ENCODE peak calls at places on chromosomes 6 and 20, in eight cellular contexts. V, G, E, W, A, M, X and P are unnamed samples.

GRCh38 chr6:101633081-101633480 is 239.6 kb downstream of the GRIK2 start:
- DNase-seq in A (no peak), M (no peak), V (no peak), W (no peak), X (no peak), E (no peak), G (no peak), P (no peak)

GRCh38 chr20:22106308-22106938 is 401.0 kb downstream of the PAX1 start:
- DNase-seq in E (no peak), A (no peak), G (no peak), W (peak; percentile 26), X (no peak), M (no peak), V (no peak), P (no peak)

GRCh38 chr6:148887181-148887580 is 140.4 kb downstream of the UST start:
- DNase-seq in V (no peak), G (peak; percentile 88), X (no peak), E (no peak), A (no peak), M (no peak), W (peak; percentile 35), P (no peak)

GRCh38 chr20:58160451-58161051 is 67.9 kb downstream of the ANKRD60 start:
- DNase-seq in E (no peak), V (no peak), A (no peak), W (peak; percentile 23), M (no peak), X (peak; percentile 89), G (no peak), P (no peak)

GRCh38 chr20:37397076-37397953 is 51.4 kb downstream of the SRC start:
- DNase-seq in M (no peak), E (peak; percentile 14), A (no peak), W (no peak), V (no peak), G (no peak), X (no peak), P (no peak)

GRCh38 chr20:63191400-63191799 is 24.5 kb downstream of the YTHDF1 start:
- DNase-seq in M (peak; percentile 99), W (peak; percentile 96), A (no peak), V (no peak), G (peak; percentile 65), X (no peak), E (no peak), P (no peak)

GRCh38 chr6:63882208-63882607 is 246.6 kb downstream of the PHF3 start:
- DNase-seq in W (peak; percentile 13), E (peak; percentile 6), A (no peak), V (no peak), G (no peak), X (no peak), M (no peak), P (no peak)

GRCh38 chr6:56521988-56522387 is 120.7 kb downstream of the DST start:
- DNase-seq in W (no peak), X (no peak), A (no peak), M (no peak), E (no peak), G (no peak), V (no peak), P (no peak)

GRCh38 chr6:54784021-54784420 is 62.5 kb upstream of the FAM83B start:
- DNase-seq in G (no peak), M (no peak), V (no peak), X (no peak), W (no peak), A (no peak), E (no peak), P (no peak)

GRCh38 chr6:48889429-48889828 is 573.6 kb downstream of the MMUT start:
- DNase-seq in V (no peak), X (no peak), M (no peak), W (peak; percentile 18), E (no peak), A (no peak), G (no peak), P (no peak)

GRCh38 chr6:112912351-112913101 is 565.4 kb downstream of the RFPL4B start:
- DNase-seq in M (no peak), W (no peak), G (no peak), X (no peak), V (no peak), E (peak; percentile 71), A (no peak), P (no peak)

GRCh38 chr6:99195986-99196655 is 153.4 kb downstream of the FAXC start:
- DNase-seq in W (peak; percentile 16), V (no peak), E (no peak), X (no peak), G (no peak), M (no peak), A (no peak), P (no peak)

DNA sequence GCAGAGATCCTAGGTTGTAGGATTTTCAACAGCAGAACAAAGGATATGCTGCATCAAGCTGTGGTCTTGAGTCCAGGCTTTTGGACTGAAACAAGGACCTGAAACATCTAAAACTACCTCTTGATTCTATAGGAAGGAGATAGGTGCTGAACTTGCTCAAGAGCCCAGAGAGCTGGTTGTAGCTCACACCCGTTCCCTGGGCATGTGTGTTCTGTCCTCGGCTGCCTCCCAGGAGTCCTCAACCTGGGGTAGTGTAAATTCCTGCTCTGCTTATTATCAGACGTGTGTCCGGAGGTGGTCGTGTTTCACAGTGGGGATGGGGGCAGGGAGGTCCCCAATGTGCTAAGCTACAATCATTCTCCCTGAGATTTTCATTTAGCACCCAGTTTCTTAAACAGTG is 4.8 kb downstream of the NOP56 start:
- DNase-seq in E (no peak), V (no peak), M (no peak), W (no peak), A (no peak), G (no peak), X (no peak), P (no peak)
- TF ChIP-seq CTCF in E (no peak), V (no peak), M (no peak), W (no peak), A (no peak), G (no peak), X (no peak), P (no peak)

DNA sequence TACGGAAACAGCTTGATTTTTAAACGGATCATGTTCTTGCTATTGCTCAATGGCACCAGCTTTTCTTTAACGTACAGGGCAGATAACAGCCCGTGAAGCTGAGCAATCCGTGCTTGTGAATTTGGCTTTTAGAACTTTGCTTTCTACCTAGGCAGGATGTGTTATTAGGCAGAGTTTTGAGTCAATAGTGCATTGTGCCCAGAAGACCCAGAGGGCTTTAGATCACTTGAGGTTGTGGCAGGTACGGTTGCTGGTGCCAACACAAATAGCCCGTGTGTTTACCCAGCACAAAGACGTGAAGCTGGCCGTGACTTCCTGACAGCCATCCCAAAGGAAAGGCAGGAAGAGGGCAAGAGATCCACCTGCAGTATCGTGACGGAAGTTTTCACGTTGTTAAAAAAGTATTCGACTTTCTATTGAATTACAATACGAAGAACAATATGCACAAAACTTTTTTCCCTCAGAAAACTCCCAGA is 117.4 kb upstream of the FRMD1 start:
- DNase-seq in X (peak; percentile 67), W (peak; percentile 0), V (no peak), G (peak; percentile 76), A (no peak), E (peak; percentile 45), M (peak; percentile 25), P (no peak)
- TF ChIP-seq CTCF in X (no peak), W (no peak), V (no peak), G (no peak), A (no peak), E (no peak), M (no peak), P (no peak)

GRCh38 chr6:163820171-163820570 is 405.7 kb downstream of the QKI start:
- DNase-seq in M (no peak), A (no peak), V (no peak), W (no peak), X (peak; percentile 60), E (no peak), G (no peak), P (no peak)

GRCh38 chr6:163826668-163827067 is 412.1 kb downstream of the QKI start:
- DNase-seq in E (no peak), A (no peak), M (no peak), W (peak; percentile 7), V (no peak), X (peak; percentile 23), G (no peak), P (no peak)

GRCh38 chr6:163820745-163821456 is 406.4 kb downstream of the QKI start:
- DNase-seq in A (no peak), E (no peak), G (no peak), V (no peak), M (no peak), X (peak; percentile 32), W (no peak), P (no peak)

GRCh38 chr6:163825033-163825432 is 410.5 kb downstream of the QKI start:
- DNase-seq in G (no peak), E (peak; percentile 9), M (peak; percentile 7), W (peak; percentile 33), X (peak; percentile 32), A (no peak), V (no peak), P (no peak)

DNA sequence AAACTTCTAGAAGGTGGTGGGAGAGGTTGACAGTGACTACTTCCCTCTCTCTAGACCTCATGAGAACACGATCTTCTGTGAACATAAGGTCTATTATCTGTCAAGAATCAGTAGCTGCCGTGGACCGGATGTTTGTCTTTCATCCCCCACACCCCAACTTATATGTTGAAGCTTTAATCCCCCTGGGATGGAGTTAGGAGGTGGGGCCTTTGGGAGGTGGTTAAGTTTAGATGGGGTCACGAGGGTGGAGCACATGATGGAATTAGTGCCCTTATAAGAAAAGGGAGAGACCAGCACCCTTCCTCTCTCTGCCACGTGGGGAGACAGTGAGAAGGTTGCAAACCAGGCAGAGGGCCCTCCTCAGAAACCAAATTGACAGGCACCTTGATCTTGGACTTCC is 409.1 kb downstream of the QKI start:
- DNase-seq in G (no peak), A (no peak), X (peak; percentile 59), M (no peak), V (no peak), E (no peak), W (no peak), P (no peak)
- TF ChIP-seq CTCF in G (no peak), A (no peak), X (no peak), M (no peak), V (no peak), E (no peak), W (no peak), P (no peak)

DNA sequence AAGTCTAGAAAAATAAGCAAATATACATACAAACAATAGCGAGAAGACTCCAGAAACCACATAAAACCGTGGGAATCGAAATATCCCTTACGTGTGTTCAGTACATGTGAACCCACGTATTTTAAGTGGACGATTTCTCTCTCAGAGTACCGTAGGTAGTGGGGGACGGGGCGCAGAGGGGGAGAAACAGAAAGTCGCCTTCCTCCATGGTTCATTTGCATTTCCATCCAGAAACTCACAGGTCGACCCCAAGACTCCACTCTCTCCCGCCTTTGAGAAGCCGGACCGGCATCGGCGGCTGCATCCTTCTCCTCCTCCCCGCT is 538 bp upstream of the ENPP1 start:
- DNase-seq in V (no peak), G (no peak), X (no peak), M (no peak), W (no peak), A (no peak), E (no peak), P (no peak)
- TF ChIP-seq CTCF in V (no peak), G (no peak), X (no peak), M (no peak), W (no peak), A (no peak), E (no peak), P (no peak)